ENCODE peak calls at places on chromosomes 1 and 21, in six cellular contexts. One of them, this sample, is unnamed.

GRCh38 chr1:160489513-160490261 is 33.4 kb downstream of the SLAMF6 start:
- DNase-seq in psoas muscle: no peak
- DNase-seq in AG04449: no peak
- DNase-seq in tibial artery: no peak
- DNase-seq in body of pancreas: no peak
- DNase-seq in dorsolateral prefrontal cortex: no peak
- DNase-seq in this sample: no peak

GRCh38 chr1:107293901-107294600 is 153.2 kb downstream of the NTNG1 start:
- DNase-seq in psoas muscle: no peak
- DNase-seq in AG04449: no peak
- DNase-seq in tibial artery: no peak
- DNase-seq in body of pancreas: no peak
- DNase-seq in dorsolateral prefrontal cortex: no peak
- DNase-seq in this sample: no peak

GRCh38 chr1:24277420-24278169 is 41.6 kb upstream of the GRHL3 start:
- DNase-seq in psoas muscle: no peak
- DNase-seq in AG04449: peak; percentile 36
- DNase-seq in tibial artery: no peak
- DNase-seq in body of pancreas: no peak
- DNase-seq in dorsolateral prefrontal cortex: no peak
- DNase-seq in this sample: no peak

GRCh38 chr1:204578867-204579664 is 62.9 kb downstream of the MDM4 start:
- DNase-seq in psoas muscle: peak; percentile 65
- DNase-seq in AG04449: no peak
- DNase-seq in tibial artery: peak; percentile 62
- DNase-seq in body of pancreas: peak; percentile 13
- DNase-seq in dorsolateral prefrontal cortex: no peak
- DNase-seq in this sample: peak; percentile 45

GRCh38 chr21:44199448-44199847 is 41.3 kb downstream of the ICOSLG start:
- DNase-seq in psoas muscle: no peak
- DNase-seq in AG04449: no peak
- DNase-seq in tibial artery: no peak
- DNase-seq in body of pancreas: no peak
- DNase-seq in dorsolateral prefrontal cortex: no peak
- DNase-seq in this sample: peak; percentile 31

GRCh38 chr1:45654540-45655280 is 30.9 kb upstream of the CCDC17 start:
- DNase-seq in psoas muscle: no peak
- DNase-seq in AG04449: peak; percentile 7
- DNase-seq in tibial artery: no peak
- DNase-seq in body of pancreas: no peak
- DNase-seq in dorsolateral prefrontal cortex: no peak
- DNase-seq in this sample: no peak

GRCh38 chr1:2393471-2393877 is 1.8 kb downstream of the RER1 start:
- DNase-seq in psoas muscle: no peak
- DNase-seq in AG04449: no peak
- DNase-seq in tibial artery: no peak
- DNase-seq in body of pancreas: peak; percentile 61
- DNase-seq in dorsolateral prefrontal cortex: no peak
- DNase-seq in this sample: no peak

GRCh38 chr21:29168874-29169273 is 38.4 kb downstream of the MAP3K7CL start:
- DNase-seq in psoas muscle: no peak
- DNase-seq in AG04449: no peak
- DNase-seq in tibial artery: no peak
- DNase-seq in body of pancreas: no peak
- DNase-seq in dorsolateral prefrontal cortex: no peak
- DNase-seq in this sample: no peak

GRCh38 chr1:24929091-24929875 is 793 bp downstream of the RUNX3 start:
- DNase-seq in psoas muscle: no peak
- DNase-seq in AG04449: no peak
- DNase-seq in tibial artery: no peak
- DNase-seq in body of pancreas: no peak
- DNase-seq in dorsolateral prefrontal cortex: no peak
- DNase-seq in this sample: no peak

DNA sequence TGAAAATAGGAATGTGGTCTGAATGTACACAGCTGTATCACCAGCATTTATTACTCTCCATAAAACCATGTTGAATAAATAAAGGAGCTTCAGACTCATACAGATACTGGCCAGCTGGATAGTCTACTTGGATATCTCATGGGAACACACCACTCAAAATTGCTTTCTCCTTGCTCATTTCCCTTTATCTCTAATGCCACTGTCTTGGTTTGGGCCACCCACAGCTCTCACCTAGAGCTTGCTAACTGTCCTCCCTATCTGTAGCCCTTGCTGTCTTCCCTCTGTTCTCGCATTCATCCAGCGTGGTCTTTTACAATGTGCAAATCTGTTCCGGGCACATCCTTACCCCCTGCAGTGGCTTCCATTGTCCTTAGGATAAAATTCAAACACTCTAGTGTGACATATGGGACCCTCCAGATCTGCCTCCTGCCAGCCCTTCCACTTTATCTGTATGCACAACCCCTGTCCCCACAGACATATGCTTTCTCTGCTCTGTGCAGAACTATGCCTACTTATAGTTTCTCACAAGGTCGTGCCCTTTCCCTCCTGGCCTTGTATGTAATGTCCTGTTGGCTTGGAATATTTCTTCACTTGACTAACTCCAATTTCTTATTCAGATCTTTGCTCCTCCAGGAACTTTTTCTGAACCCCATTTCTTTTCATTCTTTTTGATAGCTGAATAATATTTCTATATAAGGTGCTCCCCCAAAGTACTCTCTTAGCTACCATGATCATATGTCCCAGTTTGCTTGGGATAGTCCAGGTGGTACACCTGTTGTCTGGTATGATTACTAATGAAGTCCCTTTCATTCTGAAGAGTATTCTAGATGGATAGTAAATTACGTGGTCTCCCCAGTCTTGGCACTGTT is 2.9 kb downstream of the FLVCR1 start:
- DNase-seq in psoas muscle: no peak
- DNase-seq in AG04449: no peak
- DNase-seq in tibial artery: no peak
- DNase-seq in body of pancreas: no peak
- DNase-seq in dorsolateral prefrontal cortex: no peak
- DNase-seq in this sample: no peak
- H3K4me3 ChIP-seq in psoas muscle: no peak overlapping the region
- H3K4me3 ChIP-seq in AG04449: no peak overlapping the region
- H3K4me3 ChIP-seq in tibial artery: no peak overlapping the region
- H3K4me3 ChIP-seq in body of pancreas: no peak overlapping the region
- H3K4me3 ChIP-seq in dorsolateral prefrontal cortex: peak overlapping the region; percentile 98
- H3K4me3 ChIP-seq in this sample: peak overlapping the region; percentile 88

GRCh38 chr1:15152318-15153183 is 996 bp upstream of the TMEM51 start:
- DNase-seq in psoas muscle: peak; percentile 77
- DNase-seq in AG04449: peak; percentile 31
- DNase-seq in tibial artery: peak; percentile 87
- DNase-seq in body of pancreas: peak; percentile 95
- DNase-seq in dorsolateral prefrontal cortex: peak; percentile 75
- DNase-seq in this sample: no peak
- TF ChIP-seq CTCF in psoas muscle: peak; percentile 45
- TF ChIP-seq CTCF in AG04449: peak; percentile 76
- TF ChIP-seq CTCF in tibial artery: peak; percentile 68
- TF ChIP-seq CTCF in body of pancreas: peak; percentile 40
- TF ChIP-seq CTCF in dorsolateral prefrontal cortex: peak; percentile 81
- TF ChIP-seq CTCF in this sample: peak; percentile 19

DNA sequence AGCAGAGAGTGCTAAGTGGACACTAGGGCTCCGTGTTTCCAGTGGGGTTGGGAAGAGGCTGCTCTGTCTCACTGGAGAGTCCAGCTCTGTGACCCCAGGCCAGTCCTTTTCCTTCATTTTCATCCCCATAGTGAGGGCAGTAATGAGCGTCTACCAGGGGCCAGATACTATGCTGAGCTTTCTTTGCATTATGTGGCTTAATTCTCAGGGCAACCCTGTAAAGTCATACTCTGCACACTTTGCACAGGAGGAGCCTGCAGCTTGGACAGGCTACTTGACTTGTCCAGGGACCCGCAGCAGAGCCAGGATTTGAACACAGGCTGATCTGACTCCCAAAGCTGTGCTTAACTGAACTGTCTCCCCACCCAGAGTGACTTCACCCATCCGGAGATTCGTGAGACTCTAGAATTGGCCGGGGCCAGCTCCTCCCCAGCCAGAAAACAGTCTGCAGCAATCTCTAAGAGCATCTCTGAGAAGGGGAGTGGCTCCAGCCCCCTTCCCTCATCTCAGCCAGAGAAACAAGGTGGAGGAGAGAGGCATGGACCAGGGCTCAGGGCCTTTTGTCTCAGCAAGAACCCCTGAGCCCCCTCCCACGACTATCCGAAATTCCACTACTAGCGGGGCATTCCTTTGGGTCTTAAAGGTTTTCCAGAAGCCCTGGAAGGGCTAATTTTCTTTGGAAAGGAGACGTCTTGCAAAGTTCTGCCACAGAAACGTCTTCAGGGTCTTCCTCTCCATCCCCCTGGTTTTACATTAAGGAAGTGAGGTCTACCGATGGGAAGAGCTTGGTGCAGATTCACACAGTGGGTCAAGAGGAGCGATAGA is 864 bp upstream of the FNDC5 start:
- DNase-seq in psoas muscle: no peak
- DNase-seq in AG04449: no peak
- DNase-seq in tibial artery: peak; percentile 63
- DNase-seq in body of pancreas: no peak
- DNase-seq in dorsolateral prefrontal cortex: no peak
- DNase-seq in this sample: no peak
- H3K4me3 ChIP-seq in psoas muscle: peak overlapping the region; percentile 62
- H3K4me3 ChIP-seq in AG04449: peak overlapping the region; percentile 54
- H3K4me3 ChIP-seq in tibial artery: peak overlapping the region; percentile 49
- H3K4me3 ChIP-seq in body of pancreas: no peak overlapping the region
- H3K4me3 ChIP-seq in dorsolateral prefrontal cortex: peak overlapping the region; percentile 49
- H3K4me3 ChIP-seq in this sample: no peak overlapping the region

DNA sequence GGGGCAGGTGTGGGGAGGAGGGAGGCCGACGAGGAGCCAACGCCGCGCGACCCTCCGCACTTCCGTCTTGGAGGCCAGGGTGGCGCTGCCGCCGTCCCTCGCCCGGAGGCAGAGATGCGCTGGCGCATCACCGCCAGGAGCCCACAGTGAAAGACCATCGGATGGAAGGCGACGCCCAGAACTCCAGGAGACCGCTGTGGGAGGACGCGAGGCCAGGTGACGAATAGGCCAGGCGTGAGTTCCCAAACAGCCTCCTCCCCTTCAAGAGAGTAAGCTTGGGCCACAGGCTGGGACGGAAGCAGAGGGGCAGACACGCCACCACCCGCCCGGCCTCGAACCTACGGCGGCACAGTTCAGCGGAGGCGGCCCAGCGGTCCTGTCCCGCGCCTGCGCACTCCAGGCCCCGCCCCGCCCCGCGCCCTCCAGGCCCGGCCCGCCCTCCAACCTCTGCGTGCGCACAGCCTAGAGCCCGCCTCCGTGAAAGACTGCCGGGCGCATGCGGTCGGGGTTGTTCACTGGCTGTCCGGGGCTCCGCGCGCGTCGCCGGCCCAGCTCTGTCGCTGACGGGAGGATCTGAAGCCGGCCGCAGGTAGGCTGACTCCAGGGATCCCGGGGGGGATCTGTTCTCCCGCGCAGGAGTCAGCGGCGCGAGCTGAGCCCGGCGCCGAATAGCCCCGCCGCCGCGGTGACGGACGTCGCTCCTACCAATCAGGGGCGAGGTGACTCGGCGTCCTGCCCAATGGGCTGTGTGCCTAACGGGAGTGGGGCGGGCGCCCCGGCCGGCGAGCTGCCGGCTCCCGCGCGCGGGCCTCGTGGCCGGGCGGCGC is at the start of gene CTPS1:
- DNase-seq in psoas muscle: peak; percentile 99
- DNase-seq in AG04449: peak; percentile 54
- DNase-seq in tibial artery: peak; percentile 97
- DNase-seq in body of pancreas: peak; percentile 97
- DNase-seq in dorsolateral prefrontal cortex: peak; percentile 93
- DNase-seq in this sample: peak; percentile 64
- TF ChIP-seq CTCF in psoas muscle: no peak
- TF ChIP-seq CTCF in AG04449: peak; percentile 37
- TF ChIP-seq CTCF in tibial artery: peak; percentile 22
- TF ChIP-seq CTCF in body of pancreas: no peak
- TF ChIP-seq CTCF in dorsolateral prefrontal cortex: no peak
- TF ChIP-seq CTCF in this sample: peak; percentile 28

GRCh38 chr1:66291047-66291864 is 242.7 kb upstream of the SGIP1 start:
- DNase-seq in psoas muscle: no peak
- DNase-seq in AG04449: no peak
- DNase-seq in tibial artery: no peak
- DNase-seq in body of pancreas: no peak
- DNase-seq in dorsolateral prefrontal cortex: no peak
- DNase-seq in this sample: no peak
- H3K4me3 ChIP-seq in psoas muscle: no peak overlapping the region
- H3K4me3 ChIP-seq in AG04449: no peak overlapping the region
- H3K4me3 ChIP-seq in tibial artery: no peak overlapping the region
- H3K4me3 ChIP-seq in body of pancreas: no peak overlapping the region
- H3K4me3 ChIP-seq in dorsolateral prefrontal cortex: no peak overlapping the region
- H3K4me3 ChIP-seq in this sample: no peak overlapping the region

This sample was measured in GM12864.